ENCODE peak calls at places on chromosomes 2 and 18, in seven cellular contexts. One of them, this sample, is unnamed.

GRCh38 chr2:203688798-203689197 is 17.6 kb upstream of the CD28 start:
- DNase-seq in NAMALWA: peak; percentile 92
- DNase-seq in HuH-7.5: no peak
- DNase-seq in Calu3: no peak
- DNase-seq in fibroblast of mammary gland: peak; percentile 93
- DNase-seq in activated CD8-positive, alpha-beta T cell treated with anti-CD3 and anti-CD28 coated beads for 36 hours: no peak
- DNase-seq in WTC11: no peak
- DNase-seq in this sample: no peak

GRCh38 chr2:207692206-207693065 is 19.0 kb upstream of the CCNYL1 start:
- DNase-seq in Calu3: peak; percentile 44
- DNase-seq in HuH-7.5: peak; percentile 61
- DNase-seq in NAMALWA: peak; percentile 66
- DNase-seq in activated CD8-positive, alpha-beta T cell treated with anti-CD3 and anti-CD28 coated beads for 36 hours: peak; percentile 58
- DNase-seq in fibroblast of mammary gland: peak; percentile 27
- DNase-seq in WTC11: peak; percentile 55
- DNase-seq in this sample: no peak

GRCh38 chr2:234377761-234378341 is 119.0 kb downstream of the ARL4C start:
- DNase-seq in HuH-7.5: no peak
- DNase-seq in Calu3: no peak
- DNase-seq in NAMALWA: no peak
- DNase-seq in WTC11: no peak
- DNase-seq in fibroblast of mammary gland: peak; percentile 89
- DNase-seq in activated CD8-positive, alpha-beta T cell treated with anti-CD3 and anti-CD28 coated beads for 36 hours: no peak
- DNase-seq in this sample: no peak

GRCh38 chr2:54332386-54332785 is 76.4 kb upstream of the TSPYL6 start:
- DNase-seq in WTC11: no peak
- DNase-seq in HuH-7.5: no peak
- DNase-seq in activated CD8-positive, alpha-beta T cell treated with anti-CD3 and anti-CD28 coated beads for 36 hours: no peak
- DNase-seq in NAMALWA: no peak
- DNase-seq in fibroblast of mammary gland: peak; percentile 23
- DNase-seq in Calu3: no peak
- DNase-seq in this sample: no peak

GRCh38 chr2:190359896-190360376 is 16.5 kb downstream of the INPP1 start:
- DNase-seq in NAMALWA: peak; percentile 48
- DNase-seq in HuH-7.5: no peak
- DNase-seq in Calu3: no peak
- DNase-seq in fibroblast of mammary gland: peak; percentile 74
- DNase-seq in WTC11: no peak
- DNase-seq in activated CD8-positive, alpha-beta T cell treated with anti-CD3 and anti-CD28 coated beads for 36 hours: peak; percentile 66
- DNase-seq in this sample: peak; percentile 29

GRCh38 chr2:221156335-221156734 is 415.8 kb downstream of the EPHA4 start:
- DNase-seq in NAMALWA: peak; percentile 28
- DNase-seq in HuH-7.5: no peak
- DNase-seq in WTC11: no peak
- DNase-seq in Calu3: no peak
- DNase-seq in activated CD8-positive, alpha-beta T cell treated with anti-CD3 and anti-CD28 coated beads for 36 hours: no peak
- DNase-seq in fibroblast of mammary gland: no peak
- DNase-seq in this sample: no peak

GRCh38 chr18:48935433-48935774 is 15.4 kb downstream of the SMAD7 start:
- DNase-seq in NAMALWA: no peak
- DNase-seq in HuH-7.5: no peak
- DNase-seq in fibroblast of mammary gland: no peak
- DNase-seq in WTC11: no peak
- DNase-seq in Calu3: no peak
- DNase-seq in activated CD8-positive, alpha-beta T cell treated with anti-CD3 and anti-CD28 coated beads for 36 hours: no peak
- DNase-seq in this sample: no peak

GRCh38 chr2:61218817-61219170 is 56.8 kb downstream of the C2orf74 start:
- DNase-seq in activated CD8-positive, alpha-beta T cell treated with anti-CD3 and anti-CD28 coated beads for 36 hours: no peak
- DNase-seq in NAMALWA: no peak
- DNase-seq in HuH-7.5: no peak
- DNase-seq in Calu3: peak; percentile 7
- DNase-seq in fibroblast of mammary gland: no peak
- DNase-seq in WTC11: no peak
- DNase-seq in this sample: no peak

GRCh38 chr2:216554755-216555154 is 56.1 kb downstream of the RPL37A start:
- DNase-seq in Calu3: no peak
- DNase-seq in fibroblast of mammary gland: no peak
- DNase-seq in WTC11: no peak
- DNase-seq in HuH-7.5: no peak
- DNase-seq in NAMALWA: no peak
- DNase-seq in activated CD8-positive, alpha-beta T cell treated with anti-CD3 and anti-CD28 coated beads for 36 hours: no peak
- DNase-seq in this sample: no peak

GRCh38 chr2:9408641-9409151 is 14.6 kb downstream of the ITGB1BP1 start:
- DNase-seq in activated CD8-positive, alpha-beta T cell treated with anti-CD3 and anti-CD28 coated beads for 36 hours: no peak
- DNase-seq in WTC11: no peak
- DNase-seq in HuH-7.5: no peak
- DNase-seq in NAMALWA: no peak
- DNase-seq in Calu3: no peak
- DNase-seq in fibroblast of mammary gland: no peak
- DNase-seq in this sample: no peak

GRCh38 chr2:218879881-218880748 is 537 bp upstream of the WNT10A start:
- DNase-seq in activated CD8-positive, alpha-beta T cell treated with anti-CD3 and anti-CD28 coated beads for 36 hours: peak; percentile 92
- DNase-seq in HuH-7.5: no peak
- DNase-seq in NAMALWA: peak; percentile 96
- DNase-seq in Calu3: peak; percentile 55
- DNase-seq in WTC11: peak; percentile 51
- DNase-seq in fibroblast of mammary gland: no peak
- DNase-seq in this sample: peak; percentile 51

GRCh38 chr2:328761-329160 is 40.9 kb upstream of the ALKAL2 start:
- DNase-seq in activated CD8-positive, alpha-beta T cell treated with anti-CD3 and anti-CD28 coated beads for 36 hours: no peak
- DNase-seq in fibroblast of mammary gland: no peak
- DNase-seq in Calu3: no peak
- DNase-seq in NAMALWA: no peak
- DNase-seq in HuH-7.5: no peak
- DNase-seq in WTC11: no peak
- DNase-seq in this sample: no peak

GRCh38 chr2:198135481-198135934 is 331.1 kb downstream of the PLCL1 start:
- DNase-seq in WTC11: no peak
- DNase-seq in HuH-7.5: no peak
- DNase-seq in activated CD8-positive, alpha-beta T cell treated with anti-CD3 and anti-CD28 coated beads for 36 hours: no peak
- DNase-seq in fibroblast of mammary gland: no peak
- DNase-seq in NAMALWA: no peak
- DNase-seq in Calu3: no peak
- DNase-seq in this sample: no peak

GRCh38 chr18:59141294-59142068 is 1.8 kb downstream of the SEC11C start:
- DNase-seq in fibroblast of mammary gland: no peak
- DNase-seq in activated CD8-positive, alpha-beta T cell treated with anti-CD3 and anti-CD28 coated beads for 36 hours: no peak
- DNase-seq in Calu3: peak; percentile 4
- DNase-seq in HuH-7.5: peak; percentile 49
- DNase-seq in WTC11: no peak
- DNase-seq in NAMALWA: peak; percentile 68
- DNase-seq in this sample: no peak

GRCh38 chr2:179677148-179677688 is 184.2 kb downstream of the ZNF385B start:
- DNase-seq in Calu3: no peak
- DNase-seq in activated CD8-positive, alpha-beta T cell treated with anti-CD3 and anti-CD28 coated beads for 36 hours: no peak
- DNase-seq in NAMALWA: no peak
- DNase-seq in fibroblast of mammary gland: no peak
- DNase-seq in WTC11: no peak
- DNase-seq in HuH-7.5: no peak
- DNase-seq in this sample: no peak

GRCh38 chr2:27263287-27264252 is 723 bp upstream of the SLC30A3 start:
- DNase-seq in activated CD8-positive, alpha-beta T cell treated with anti-CD3 and anti-CD28 coated beads for 36 hours: no peak
- DNase-seq in Calu3: no peak
- DNase-seq in HuH-7.5: peak; percentile 49
- DNase-seq in fibroblast of mammary gland: no peak
- DNase-seq in NAMALWA: no peak
- DNase-seq in WTC11: no peak
- DNase-seq in this sample: no peak

GRCh38 chr2:233442028-233442310 is 87.7 kb downstream of the DGKD start:
- DNase-seq in HuH-7.5: no peak
- DNase-seq in Calu3: no peak
- DNase-seq in NAMALWA: no peak
- DNase-seq in fibroblast of mammary gland: no peak
- DNase-seq in WTC11: no peak
- DNase-seq in activated CD8-positive, alpha-beta T cell treated with anti-CD3 and anti-CD28 coated beads for 36 hours: no peak
- DNase-seq in this sample: no peak

This sample was measured in mucosa of gallbladder.